ENCODE peak calls at places on chromosomes 16 and 17, in six cellular contexts. One of them, this sample, is unnamed.

GRCh38 chr17:67211742-67212141 is 33.3 kb downstream of the HELZ start:
- DNase-seq in endothelial cell of umbilical vein: no peak
- DNase-seq in NCI-H345: no peak
- DNase-seq in lung microvascular endothelial cell: no peak
- DNase-seq in anterior cingulate cortex: no peak
- DNase-seq in head of caudate nucleus: no peak
- DNase-seq in this sample: no peak

GRCh38 chr16:23903001-23903414 is 67.2 kb downstream of the PRKCB start:
- DNase-seq in endothelial cell of umbilical vein: no peak
- DNase-seq in NCI-H345: no peak
- DNase-seq in lung microvascular endothelial cell: no peak
- DNase-seq in anterior cingulate cortex: no peak
- DNase-seq in head of caudate nucleus: no peak
- DNase-seq in this sample: no peak

GRCh38 chr17:40076101-40076498 is 13.3 kb downstream of the THRA start:
- DNase-seq in endothelial cell of umbilical vein: no peak
- DNase-seq in NCI-H345: no peak
- DNase-seq in lung microvascular endothelial cell: no peak
- DNase-seq in anterior cingulate cortex: no peak
- DNase-seq in head of caudate nucleus: no peak
- DNase-seq in this sample: no peak

GRCh38 chr16:11572301-11572995 is 14.3 kb downstream of the LITAF start:
- DNase-seq in endothelial cell of umbilical vein: no peak
- DNase-seq in NCI-H345: no peak
- DNase-seq in lung microvascular endothelial cell: no peak
- DNase-seq in anterior cingulate cortex: no peak
- DNase-seq in head of caudate nucleus: no peak
- DNase-seq in this sample: no peak

GRCh38 chr17:78278139-78278741 is 46.8 kb downstream of the TMEM235 start:
- DNase-seq in endothelial cell of umbilical vein: no peak
- DNase-seq in NCI-H345: no peak
- DNase-seq in lung microvascular endothelial cell: no peak
- DNase-seq in anterior cingulate cortex: no peak
- DNase-seq in head of caudate nucleus: no peak
- DNase-seq in this sample: no peak

GRCh38 chr17:4310349-4311060 is 46.7 kb upstream of the ANKFY1 start:
- DNase-seq in endothelial cell of umbilical vein: peak
- DNase-seq in NCI-H345: no peak
- DNase-seq in lung microvascular endothelial cell: peak
- DNase-seq in anterior cingulate cortex: no peak
- DNase-seq in head of caudate nucleus: peak
- DNase-seq in this sample: no peak

GRCh38 chr17:76182016-76182764 is 41.1 kb upstream of the FOXJ1 start:
- DNase-seq in endothelial cell of umbilical vein: peak
- DNase-seq in NCI-H345: peak
- DNase-seq in lung microvascular endothelial cell: peak
- DNase-seq in anterior cingulate cortex: peak
- DNase-seq in head of caudate nucleus: peak
- DNase-seq in this sample: peak

GRCh38 chr17:43312011-43312410 is 78.2 kb upstream of the RNU2-1 start:
- DNase-seq in endothelial cell of umbilical vein: no peak
- DNase-seq in NCI-H345: no peak
- DNase-seq in lung microvascular endothelial cell: no peak
- DNase-seq in anterior cingulate cortex: no peak
- DNase-seq in head of caudate nucleus: no peak
- DNase-seq in this sample: no peak

GRCh38 chr16:2912330-2913199 is 834 bp downstream of the FLYWCH1 start:
- DNase-seq in endothelial cell of umbilical vein: peak
- DNase-seq in NCI-H345: peak
- DNase-seq in lung microvascular endothelial cell: peak
- DNase-seq in anterior cingulate cortex: no peak
- DNase-seq in head of caudate nucleus: no peak
- DNase-seq in this sample: no peak

GRCh38 chr17:17722081-17722905 is 41.0 kb downstream of the RAI1 start:
- DNase-seq in endothelial cell of umbilical vein: no peak
- DNase-seq in NCI-H345: no peak
- DNase-seq in lung microvascular endothelial cell: no peak
- DNase-seq in anterior cingulate cortex: peak
- DNase-seq in head of caudate nucleus: no peak
- DNase-seq in this sample: peak

GRCh38 chr17:42333053-42333452 is 44.8 kb downstream of the STAT5A start:
- DNase-seq in endothelial cell of umbilical vein: no peak
- DNase-seq in NCI-H345: no peak
- DNase-seq in lung microvascular endothelial cell: no peak
- DNase-seq in anterior cingulate cortex: no peak
- DNase-seq in head of caudate nucleus: no peak
- DNase-seq in this sample: no peak